ENCODE peak calls at places on chromosomes 1 and 21, in five cellular contexts. L is HCT116, F is AG04449, N is left lung, A is upper lobe of right lung. I is an unnamed sample.

GRCh38 chr21:34740198-34740597 is 71.4 kb downstream of the CLIC6 start:
- DNase-seq in L (no peak), F (no peak), N (no peak), A (no peak), I (no peak)

GRCh38 chr1:35718492-35719336 is at the start of gene C1orf216:
- DNase-seq in L (peak), F (no peak), N (peak), A (peak), I (peak)

GRCh38 chr1:170545476-170545875 is 13.5 kb downstream of the GORAB start:
- DNase-seq in L (no peak), F (no peak), N (no peak), A (no peak), I (peak)

GRCh38 chr21:21605502-21605901 is 607.3 kb downstream of the NCAM2 start:
- DNase-seq in L (no peak), F (no peak), N (no peak), A (no peak), I (no peak)

GRCh38 chr1:94025383-94026340 is 95.3 kb downstream of the ABCA4 start:
- DNase-seq in L (peak), F (no peak), N (no peak), A (no peak), I (no peak)

GRCh38 chr1:61978866-61979265 is 215.8 kb upstream of the L1TD1 start:
- DNase-seq in L (no peak), F (no peak), N (no peak), A (no peak), I (no peak)

GRCh38 chr1:97905141-97905540 is 15.7 kb downstream of the DPYD start:
- DNase-seq in L (no peak), F (no peak), N (no peak), A (no peak), I (no peak)

GRCh38 chr1:53576381-53576801 is 117.2 kb downstream of the DMRTB1 start:
- DNase-seq in L (no peak), F (no peak), N (no peak), A (peak), I (no peak)

GRCh38 chr1:224644553-224645154 is 28.5 kb downstream of the CNIH3 start:
- DNase-seq in L (peak), F (no peak), N (no peak), A (no peak), I (peak)

GRCh38 chr1:97186381-97186780 is 464.8 kb downstream of the PTBP2 start:
- DNase-seq in L (peak), F (no peak), N (no peak), A (no peak), I (no peak)

GRCh38 chr1:46248122-46248920 is 758 bp downstream of the RAD54L start:
- DNase-seq in L (peak), F (no peak), N (peak), A (no peak), I (no peak)

GRCh38 chr21:34526236-34526617 is 14.2 kb upstream of the KCNE1 start:
- DNase-seq in L (no peak), F (no peak), N (no peak), A (no peak), I (no peak)

GRCh38 chr1:212645563-212646543 is 37.3 kb downstream of the ATF3 start:
- DNase-seq in L (no peak), F (no peak), N (no peak), A (no peak), I (no peak)

GRCh38 chr1:10980094-10980577 is 32.3 kb upstream of the TARDBP start:
- DNase-seq in L (no peak), F (no peak), N (peak), A (peak), I (peak)

GRCh38 chr21:17523007-17523451 is 10.2 kb downstream of the CXADR start:
- DNase-seq in L (no peak), F (no peak), N (no peak), A (no peak), I (no peak)

GRCh38 chr1:30757196-30757949 is at the start of gene LAPTM5:
- DNase-seq in L (no peak), F (no peak), N (peak), A (peak), I (no peak)

GRCh38 chr1:223462866-223463404 is 69.7 kb downstream of the CCDC185 start:
- DNase-seq in L (no peak), F (no peak), N (no peak), A (no peak), I (no peak)

GRCh38 chr1:214516434-214517326 is 34.7 kb downstream of the PTPN14 start:
- DNase-seq in L (no peak), F (no peak), N (no peak), A (no peak), I (no peak)

GRCh38 chr1:11169202-11169601 is 20.0 kb upstream of the ANGPTL7 start:
- DNase-seq in L (no peak), F (no peak), N (no peak), A (no peak), I (no peak)

GRCh38 chr1:81702903-81703302 is 97.8 kb upstream of the ADGRL2 start:
- DNase-seq in L (no peak), F (peak), N (no peak), A (no peak), I (peak)

GRCh38 chr1:96927125-96927524 is 205.5 kb downstream of the PTBP2 start:
- DNase-seq in L (no peak), F (no peak), N (no peak), A (no peak), I (no peak)

GRCh38 chr1:77986810-77987209 is 7.9 kb upstream of the FUBP1 start:
- DNase-seq in L (no peak), F (no peak), N (no peak), A (no peak), I (no peak)

GRCh38 chr1:228092342-228093049 is 10.0 kb downstream of the ARF1 start:
- DNase-seq in L (no peak), F (no peak), N (no peak), A (peak), I (no peak)

GRCh38 chr1:16006552-16007485 is 2.8 kb downstream of the SRARP start:
- DNase-seq in L (peak), F (no peak), N (no peak), A (no peak), I (no peak)

DNA sequence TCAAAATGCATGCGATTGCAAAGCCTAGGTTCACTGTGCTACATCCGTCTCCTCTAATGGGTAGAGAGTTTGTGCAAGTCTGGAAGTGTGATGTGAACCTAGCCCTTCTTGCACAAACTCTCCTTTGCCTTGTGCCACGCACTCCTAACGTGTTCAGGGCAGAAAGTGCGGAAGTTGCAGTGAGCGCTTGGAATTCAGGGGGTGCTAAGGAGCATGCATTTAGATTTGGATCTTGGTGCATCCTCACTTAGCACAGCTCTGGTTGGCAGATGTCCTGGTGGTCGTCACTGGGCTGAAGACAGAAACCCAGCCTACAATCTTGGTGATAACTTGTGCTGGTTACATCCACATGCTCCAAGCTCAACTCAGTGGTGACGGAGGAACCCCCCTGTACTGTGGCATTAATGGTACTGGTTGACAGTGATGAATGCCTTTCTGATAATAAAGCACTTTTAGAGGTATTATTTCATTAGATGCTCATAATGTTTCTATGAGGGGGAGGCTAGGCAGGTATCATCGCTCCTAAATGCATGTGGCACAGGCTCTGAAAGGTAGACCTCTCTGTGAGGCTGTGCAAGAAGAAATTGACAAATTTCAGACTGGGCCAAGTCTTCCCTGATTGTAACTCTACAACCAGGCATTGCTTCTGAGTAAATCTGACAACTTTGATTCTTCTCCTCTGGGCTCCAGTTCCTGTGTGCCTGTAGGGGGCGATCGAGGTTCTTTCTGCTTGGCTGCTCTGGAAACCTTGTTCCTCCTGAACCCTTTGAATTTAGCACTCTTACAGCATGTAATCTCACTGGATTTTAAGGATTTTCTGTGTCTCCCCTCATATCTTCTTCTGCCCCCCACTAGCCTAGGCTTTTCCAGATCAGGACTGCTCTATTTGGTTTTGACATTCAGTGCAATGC is 40.6 kb downstream of the MAPKAPK2 start:
- DNase-seq in L (peak), F (no peak), N (no peak), A (peak), I (no peak)
- TF ChIP-seq CTCF in L (peak), F (peak), N (peak), A (peak), I (peak)

DNA sequence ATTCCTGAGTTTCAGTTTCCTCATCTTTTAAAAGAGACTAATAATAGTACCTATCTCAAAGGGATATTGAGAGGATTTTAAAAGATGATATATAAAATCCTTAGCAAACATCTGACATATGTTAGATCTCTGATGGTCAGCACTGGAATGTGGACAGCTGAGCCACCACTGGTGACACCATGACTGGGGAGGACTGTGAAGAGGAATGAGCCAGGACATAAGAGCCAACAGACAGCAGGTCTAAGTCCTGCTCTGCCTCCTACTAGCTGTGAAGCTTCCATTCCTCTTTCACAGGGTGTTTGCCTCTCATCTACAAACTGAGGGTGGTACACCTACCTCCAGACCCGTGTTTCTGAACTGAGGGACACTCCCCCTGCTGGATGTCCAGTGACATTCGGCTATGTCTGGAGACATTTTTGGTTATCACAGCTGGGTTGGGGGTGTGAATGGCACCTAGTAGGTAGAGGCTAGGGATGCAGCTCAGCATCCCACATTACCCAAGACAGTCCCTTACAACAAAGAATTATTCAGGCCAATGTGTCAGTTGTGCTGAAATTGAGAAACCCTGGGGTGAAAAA is 109.1 kb upstream of the OLIG2 start:
- DNase-seq in L (peak), F (no peak), N (no peak), A (no peak), I (no peak)
- TF ChIP-seq CTCF in L (peak), F (no peak), N (no peak), A (no peak), I (peak)

DNA sequence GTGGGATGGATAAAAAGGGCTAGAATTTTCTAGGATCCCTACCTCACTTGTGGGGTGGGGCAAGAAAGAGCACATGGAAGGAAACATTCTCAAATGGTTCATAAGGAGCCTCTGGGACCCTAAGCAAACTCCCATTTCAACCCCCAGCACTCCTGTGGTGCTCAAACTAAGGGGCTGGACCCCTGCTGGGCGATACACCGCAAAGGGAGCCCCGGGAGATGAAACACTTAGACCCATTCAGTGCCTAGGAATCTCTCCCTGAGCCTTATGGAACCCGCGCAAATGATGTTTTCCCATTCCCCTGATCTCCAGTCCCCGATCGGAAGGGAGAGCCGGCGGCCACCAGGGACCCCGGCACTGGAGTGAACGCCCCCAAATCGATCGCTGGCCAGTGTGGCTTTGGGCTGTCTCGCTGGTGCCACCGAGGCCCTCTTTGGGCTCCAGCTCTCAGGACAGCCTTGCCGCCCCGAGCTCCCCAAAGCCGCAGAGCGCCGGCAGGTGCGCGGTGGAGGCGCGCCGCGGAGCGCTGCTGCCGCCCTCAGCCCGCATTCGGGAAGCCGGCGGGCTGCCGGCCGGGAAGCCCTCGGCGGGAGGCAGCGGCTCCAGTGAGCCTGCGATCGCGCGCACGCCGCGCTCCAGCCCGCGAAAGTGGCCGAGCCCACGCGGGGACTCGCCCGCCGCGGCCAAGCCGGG is 1.2 kb downstream of the PLXNA2 start:
- DNase-seq in L (no peak), F (no peak), N (no peak), A (peak), I (no peak)
- TF ChIP-seq CTCF in L (no peak), F (no peak), N (no peak), A (no peak), I (no peak)

DNA sequence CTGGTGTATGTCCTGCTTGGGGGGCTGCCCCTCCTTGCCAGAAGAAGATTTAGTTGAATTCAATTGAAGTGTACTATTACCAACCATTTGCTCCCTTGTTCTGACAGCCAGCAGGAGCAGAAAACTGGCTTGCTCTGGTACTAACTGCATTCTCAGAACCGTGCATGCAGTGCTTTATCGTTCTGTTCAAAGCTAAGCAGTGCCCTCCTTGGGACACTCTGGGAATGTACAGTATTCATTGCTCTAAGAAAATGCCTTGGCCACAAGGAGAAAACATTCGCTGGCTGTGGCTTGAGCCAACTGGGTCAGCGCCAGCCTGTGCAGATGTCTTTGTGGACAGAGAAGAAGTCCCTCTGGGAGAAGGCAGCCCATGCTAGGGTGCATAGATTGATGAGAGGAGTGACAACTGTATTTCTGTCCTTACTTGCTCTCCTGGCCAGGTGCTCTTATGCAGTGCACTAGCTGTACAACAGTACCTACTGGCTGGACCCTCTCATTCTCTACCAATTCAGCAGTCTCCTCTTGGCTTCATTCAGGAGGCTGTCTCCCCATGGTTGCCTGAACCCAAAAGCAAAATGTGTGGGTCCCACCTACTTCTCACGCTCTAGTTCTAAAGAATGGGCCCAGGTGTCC is 61.5 kb upstream of the DIRAS3 start:
- DNase-seq in L (peak), F (no peak), N (peak), A (no peak), I (peak)
- TF ChIP-seq CTCF in L (peak), F (peak), N (no peak), A (peak), I (peak)

DNA sequence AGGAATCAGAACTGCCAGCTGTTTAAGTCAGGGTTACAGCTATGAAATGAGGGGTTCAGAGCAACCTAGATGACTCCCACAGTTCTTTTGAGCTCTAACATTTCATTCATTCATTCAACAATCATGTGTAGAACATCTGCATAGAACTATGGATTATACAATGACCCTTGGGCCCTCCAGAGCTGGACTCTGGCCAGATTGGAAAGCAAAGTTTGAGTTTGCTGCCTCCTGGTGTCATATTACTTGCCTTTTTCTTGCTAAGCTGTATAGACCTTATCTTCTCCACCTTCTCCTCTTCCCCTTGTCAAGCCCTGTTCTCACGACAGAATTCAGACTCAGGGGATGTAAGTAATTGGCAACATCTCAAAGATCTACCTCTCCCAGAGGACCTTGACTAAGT is 4.0 kb downstream of the CASQ2 start:
- DNase-seq in L (peak), F (no peak), N (no peak), A (no peak), I (no peak)
- TF ChIP-seq CTCF in L (peak), F (peak), N (peak), A (peak), I (peak)

GRCh38 chr1:182811975-182812727 is 22.6 kb downstream of the NPL start:
- DNase-seq in L (no peak), F (no peak), N (no peak), A (no peak), I (no peak)
- TF ChIP-seq CTCF in L (peak), F (no peak), N (no peak), A (no peak), I (no peak)

GRCh38 chr1:193786041-193786440 is 599.6 kb upstream of the B3GALT2 start:
- DNase-seq in L (no peak), F (no peak), N (no peak), A (no peak), I (no peak)

GRCh38 chr1:193786996-193787546 is 600.7 kb upstream of the B3GALT2 start:
- DNase-seq in L (no peak), F (no peak), N (no peak), A (no peak), I (no peak)
- TF ChIP-seq CTCF in L (no peak), F (no peak), N (no peak), A (no peak), I (no peak)

DNA sequence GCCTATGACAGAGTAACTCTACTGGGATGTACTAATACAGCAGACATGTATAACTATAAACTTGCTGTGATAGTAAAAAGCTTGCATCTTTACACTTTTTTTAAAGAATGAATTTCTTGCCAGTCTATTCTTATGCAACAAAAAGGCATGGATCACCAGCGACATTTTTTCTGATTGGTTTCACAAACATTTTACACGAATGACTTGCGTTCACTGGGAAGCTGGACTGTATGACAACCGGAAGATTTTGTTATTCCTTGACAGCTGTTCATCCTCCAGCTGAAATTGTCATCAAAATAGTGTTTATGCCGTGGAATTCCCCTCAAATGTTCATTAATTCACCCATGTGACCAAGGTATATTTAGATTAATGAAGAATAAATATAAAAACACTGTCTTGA is 131.0 kb downstream of the XPR1 start:
- DNase-seq in L (no peak), F (no peak), N (no peak), A (no peak), I (no peak)
- TF ChIP-seq CTCF in L (no peak), F (no peak), N (no peak), A (no peak), I (no peak)

DNA sequence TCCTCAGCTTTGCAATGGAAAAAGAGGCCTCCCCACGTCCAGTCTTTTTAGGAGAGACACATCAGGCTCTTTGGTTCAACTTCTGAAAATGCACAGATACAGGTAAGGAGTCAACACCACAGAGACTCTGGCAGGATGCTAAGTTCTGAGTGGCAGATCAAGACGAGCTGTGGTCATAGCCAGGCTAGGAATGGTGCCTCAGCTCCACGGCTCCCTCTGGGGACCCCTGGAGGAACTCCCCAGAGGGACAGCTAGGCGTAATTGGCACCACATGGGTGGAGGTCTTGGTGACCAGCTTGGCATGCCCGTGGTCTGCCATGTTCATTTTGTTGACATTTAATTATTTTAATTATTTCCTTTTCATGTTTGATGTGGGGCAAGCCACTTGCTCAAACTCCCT is 206.1 kb downstream of the KAZN start:
- DNase-seq in L (peak), F (no peak), N (no peak), A (no peak), I (no peak)
- TF ChIP-seq CTCF in L (peak), F (no peak), N (no peak), A (peak), I (peak)

GRCh38 chr21:46121286-46122221 is 23.6 kb downstream of the COL6A2 start:
- DNase-seq in L (no peak), F (no peak), N (peak), A (peak), I (no peak)
- TF ChIP-seq CTCF in L (no peak), F (no peak), N (no peak), A (no peak), I (no peak)

I was measured in AG09319.